ENCODE peak calls at places on chromosomes 5 and 9, in four cellular contexts. Z is upper lobe of right lung, E is AG04450, B is mammary epithelial cell. T is an unnamed sample.

GRCh38 chr9:113641100-113641885 is 177.8 kb downstream of the RGS3 start:
- DNase-seq in B (no peak), E (no peak), Z (no peak), T (no peak)

GRCh38 chr5:180975338-180975737 is 13.3 kb upstream of the BTNL3 start:
- DNase-seq in E (no peak), B (no peak), Z (no peak), T (no peak)

GRCh38 chr5:67235399-67236110 is 39.0 kb upstream of the CD180 start:
- DNase-seq in B (no peak), E (no peak), Z (no peak), T (no peak)

GRCh38 chr5:116497648-116498047 is 77.0 kb downstream of the SEMA6A start:
- DNase-seq in Z (no peak), E (no peak), B (no peak), T (no peak)

GRCh38 chr9:126440042-126440441 is 113.4 kb downstream of the MVB12B start:
- DNase-seq in Z (no peak), E (no peak), B (no peak), T (no peak)

GRCh38 chr5:172414618-172415599 is 39.4 kb downstream of the SH3PXD2B start:
- DNase-seq in B (no peak), E (no peak), Z (no peak), T (no peak)

GRCh38 chr5:72558383-72558782 is 51.2 kb upstream of the ZNF366 start:
- DNase-seq in B (no peak), Z (no peak), E (no peak), T (no peak)

GRCh38 chr9:134519403-134520070 is 122.1 kb upstream of the COL5A1 start:
- DNase-seq in E (no peak), Z (peak), B (no peak), T (no peak)

GRCh38 chr5:1118738-1119137 is 6.9 kb upstream of the SLC12A7 start:
- DNase-seq in Z (no peak), E (no peak), B (no peak), T (no peak)

GRCh38 chr5:95280692-95281091 is 4.2 kb downstream of the MCTP1 start:
- DNase-seq in B (no peak), E (no peak), Z (no peak), T (no peak)

GRCh38 chr5:175288048-175288621 is 155.8 kb downstream of the DRD1 start:
- DNase-seq in E (no peak), Z (no peak), B (no peak), T (peak)

GRCh38 chr5:135243194-135244191 is 155.5 kb downstream of the MACROH2A1 start:
- DNase-seq in Z (peak), B (no peak), E (no peak), T (peak)

GRCh38 chr5:132225165-132226032 is 2.3 kb downstream of the P4HA2 start:
- DNase-seq in Z (peak), E (no peak), B (peak), T (peak)

GRCh38 chr5:150272531-150272930 is 17.0 kb downstream of the CAMK2A start:
- DNase-seq in B (peak), E (no peak), Z (no peak), T (no peak)

GRCh38 chr5:110386782-110387181 is 339.7 kb downstream of the TMEM232 start:
- DNase-seq in Z (no peak), E (no peak), B (no peak), T (no peak)

GRCh38 chr5:10323588-10324488 is 16.1 kb upstream of the CMBL start:
- DNase-seq in B (no peak), E (no peak), Z (no peak), T (no peak)

GRCh38 chr5:159184858-159185381 is 24.4 kb downstream of the RNF145 start:
- DNase-seq in B (peak), Z (no peak), E (peak), T (no peak)

GRCh38 chr5:97854871-97855762 is 672.1 kb upstream of the RIOK2 start:
- DNase-seq in Z (no peak), B (no peak), E (peak), T (no peak)

GRCh38 chr5:173228639-173229380 is 6.2 kb downstream of the NKX2-5 start:
- DNase-seq in B (no peak), Z (no peak), E (no peak), T (peak)

GRCh38 chr9:104091028-104091590 is 3.0 kb upstream of the SMC2 start:
- DNase-seq in E (no peak), B (no peak), Z (no peak), T (no peak)

GRCh38 chr9:127562841-127563523 is 49.1 kb upstream of the STXBP1 start:
- DNase-seq in Z (peak), B (no peak), E (no peak), T (no peak)

GRCh38 chr5:138874771-138875628 is at the start of gene LRRTM2:
- DNase-seq in E (peak), Z (no peak), B (peak), T (no peak)

GRCh38 chr9:77163889-77164288 is 13.4 kb upstream of the VPS13A start:
- DNase-seq in B (peak), Z (no peak), E (no peak), T (no peak)

GRCh38 chr5:106418196-106418595 is 1252.5 kb downstream of the EFNA5 start:
- DNase-seq in Z (no peak), E (no peak), B (no peak), T (no peak)

GRCh38 chr5:2914991-2915484 is 163.6 kb upstream of the IRX2 start:
- DNase-seq in B (no peak), Z (no peak), E (no peak), T (peak)

GRCh38 chr5:139204196-139204595 is 6.0 kb upstream of the SIL1 start:
- DNase-seq in B (no peak), Z (no peak), E (no peak), T (no peak)

DNA sequence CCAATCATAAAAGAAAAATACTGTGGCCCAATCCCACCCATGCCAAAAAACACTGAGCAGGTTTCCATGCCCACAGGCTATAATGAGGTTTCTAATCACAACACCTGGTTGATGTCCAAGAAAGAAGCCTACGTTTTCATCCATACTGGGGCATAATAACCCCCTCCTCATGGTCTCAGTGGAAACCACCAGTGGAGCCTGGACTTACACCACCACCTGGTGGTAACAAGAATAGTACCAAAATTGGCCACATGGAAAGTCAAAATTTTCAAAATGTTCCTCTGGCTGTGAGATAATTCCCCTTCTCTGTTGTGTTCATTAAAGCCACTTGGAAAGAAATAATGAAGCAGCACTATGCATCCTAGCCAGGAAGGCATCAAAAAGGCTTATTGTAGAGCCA is 687.3 kb upstream of the ST8SIA4 start:
- DNase-seq in Z (no peak), B (no peak), E (no peak), T (no peak)
- TF ChIP-seq CTCF in Z (peak), B (peak), E (peak), T (no peak)

DNA sequence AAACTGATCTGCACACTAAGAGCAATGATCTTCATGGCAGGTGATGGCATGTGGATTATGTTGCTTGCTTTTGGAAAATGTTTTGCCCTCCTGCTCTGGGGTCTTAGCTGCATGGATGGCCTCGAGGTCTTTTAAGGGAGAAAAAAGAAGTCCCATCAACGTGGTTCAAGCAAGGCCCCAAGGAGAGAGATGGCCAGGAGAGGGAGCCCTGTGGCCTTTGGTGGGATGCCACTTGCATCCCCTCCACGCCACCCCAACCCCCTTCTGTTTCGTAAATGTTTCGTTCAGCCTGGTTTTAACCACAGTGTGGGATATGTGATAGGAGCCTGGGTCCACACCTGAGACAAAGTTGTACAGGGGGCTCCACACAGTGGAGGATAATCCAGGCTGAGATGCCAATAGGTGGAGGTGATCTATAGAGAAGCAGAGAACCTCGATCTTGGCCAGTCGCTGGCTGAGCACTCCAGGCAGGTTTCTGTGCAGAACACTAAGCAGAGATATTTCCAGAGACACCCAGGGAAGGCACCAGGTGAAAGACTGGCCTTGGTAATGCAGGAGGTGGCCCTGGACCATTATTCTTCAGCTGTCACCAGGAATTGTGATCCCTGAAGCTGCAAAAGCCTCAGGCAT is 25.8 kb upstream of the FRRS1L start:
- DNase-seq in E (no peak), Z (no peak), B (no peak), T (no peak)
- TF ChIP-seq CTCF in E (peak), Z (no peak), B (peak), T (no peak)

GRCh38 chr9:112072721-112073553 is 102.2 kb downstream of the SUSD1 start:
- DNase-seq in Z (no peak), E (peak), B (peak), T (no peak)

GRCh38 chr9:112074250-112075008 is 100.7 kb downstream of the SUSD1 start:
- DNase-seq in B (peak), Z (no peak), E (peak), T (peak)

GRCh38 chr9:112076814-112077213 is 98.3 kb downstream of the SUSD1 start:
- DNase-seq in E (no peak), Z (no peak), B (no peak), T (no peak)

GRCh38 chr9:112078432-112078831 is 96.7 kb downstream of the SUSD1 start:
- DNase-seq in B (no peak), E (no peak), Z (no peak), T (no peak)

DNA sequence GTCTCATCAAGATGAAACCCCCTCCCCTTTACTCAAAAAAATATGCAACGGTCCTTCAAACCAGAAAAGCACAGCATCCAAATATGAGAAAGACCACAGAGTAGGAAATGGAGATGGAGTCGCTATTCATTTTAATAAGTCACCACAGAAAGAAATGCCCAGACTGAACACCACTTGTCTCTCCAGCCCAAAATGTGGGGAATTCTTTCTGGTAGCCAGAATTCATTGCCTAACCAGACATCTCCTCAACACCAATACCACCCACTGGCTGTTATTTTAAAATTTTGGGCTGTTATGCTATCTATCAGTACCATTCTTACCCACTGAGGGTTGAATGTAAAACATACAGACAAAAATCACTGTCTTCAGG is 100.1 kb downstream of the SUSD1 start:
- DNase-seq in Z (no peak), E (no peak), B (no peak), T (no peak)
- TF ChIP-seq CTCF in Z (no peak), E (no peak), B (no peak), T (no peak)

GRCh38 chr9:214488-215448 is at the start of gene DOCK8:
- DNase-seq in E (no peak), B (peak), Z (peak), T (peak)
- TF ChIP-seq CTCF in E (no peak), B (peak), Z (peak), T (no peak)

GRCh38 chr9:71210326-71210725 is 88.9 kb upstream of the TRPM3 start:
- DNase-seq in E (no peak), Z (no peak), B (no peak), T (no peak)
- TF ChIP-seq CTCF in E (no peak), Z (no peak), B (no peak), T (no peak)

GRCh38 chr9:68507796-68508145 is 32.9 kb downstream of the TMEM252 start:
- DNase-seq in E (no peak), Z (no peak), B (no peak), T (no peak)

GRCh38 chr9:68505681-68506409 is 34.8 kb downstream of the TMEM252 start:
- DNase-seq in B (no peak), Z (no peak), E (no peak), T (no peak)

GRCh38 chr9:68509689-68510088 is 31.0 kb downstream of the TMEM252 start:
- DNase-seq in Z (no peak), E (no peak), B (no peak), T (no peak)

GRCh38 chr9:68508547-68508946 is 32.1 kb downstream of the TMEM252 start:
- DNase-seq in Z (no peak), B (no peak), E (no peak), T (no peak)

DNA sequence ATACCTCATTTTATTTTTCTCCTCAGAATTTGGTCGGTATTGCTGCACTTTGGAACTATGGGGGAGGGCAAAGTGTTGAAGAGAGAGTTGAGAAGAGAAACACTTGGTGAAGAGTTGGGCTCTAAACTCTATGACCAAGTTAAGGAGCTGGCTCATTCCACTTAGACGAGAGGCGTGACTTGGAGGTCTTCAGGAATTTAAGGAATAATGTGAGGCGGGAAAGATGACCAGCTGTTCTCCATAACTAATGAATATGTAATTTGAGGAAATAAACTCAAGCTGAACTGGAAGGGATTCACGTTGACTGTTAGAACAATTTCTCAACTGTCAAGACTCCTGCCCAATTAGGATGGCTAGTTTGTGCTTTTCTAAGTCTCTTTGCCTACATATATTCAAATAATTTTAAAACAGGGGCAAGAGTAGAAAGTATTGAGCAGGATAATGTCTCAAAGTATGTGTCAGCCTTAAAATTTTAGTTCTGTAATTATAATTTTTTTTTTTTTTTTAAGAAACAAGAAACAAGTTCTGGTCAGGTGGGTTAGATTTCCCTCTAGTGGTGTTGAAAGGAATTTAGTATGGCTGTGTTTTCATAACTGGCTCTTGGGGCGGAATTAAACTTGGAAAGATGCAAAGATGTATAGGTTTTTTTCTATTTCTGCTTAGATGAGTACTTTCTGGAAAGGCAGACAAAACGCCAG is 33.4 kb downstream of the TMEM252 start:
- DNase-seq in E (no peak), B (peak), Z (no peak), T (no peak)
- TF ChIP-seq CTCF in E (peak), B (peak), Z (peak), T (peak)

GRCh38 chr5:133244242-133244641 is 192.4 kb downstream of the HSPA4 start:
- DNase-seq in Z (no peak), B (no peak), E (no peak), T (no peak)
- TF ChIP-seq CTCF in Z (no peak), B (no peak), E (no peak), T (no peak)